ENCODE peak calls at places on chromosomes 7 and 10, in five cellular contexts. One of them, this sample, is unnamed.

GRCh38 chr10:97096327-97097153 is 89.2 kb downstream of the SLIT1 start:
- DNase-seq in NCI-H1417: no peak
- DNase-seq in activated CD8-positive, alpha-beta memory T cell treated with anti-CD3 and anti-CD28 coated beads, Interleukin-2, amount 10 ng/mL, durations not matched to agents 7 days and 5 days: peak
- DNase-seq in naive B cell: no peak
- DNase-seq in Right ventricle myocardium superior: peak
- DNase-seq in this sample: no peak

GRCh38 chr7:27096756-27097514 is 1.1 kb upstream of the HOXA1 start:
- DNase-seq in NCI-H1417: no peak
- DNase-seq in activated CD8-positive, alpha-beta memory T cell treated with anti-CD3 and anti-CD28 coated beads, Interleukin-2, amount 10 ng/mL, durations not matched to agents 7 days and 5 days: no peak
- DNase-seq in naive B cell: peak
- DNase-seq in Right ventricle myocardium superior: no peak
- DNase-seq in this sample: no peak

GRCh38 chr10:73480158-73480557 is 15.7 kb downstream of the PPP3CB start:
- DNase-seq in NCI-H1417: no peak
- DNase-seq in activated CD8-positive, alpha-beta memory T cell treated with anti-CD3 and anti-CD28 coated beads, Interleukin-2, amount 10 ng/mL, durations not matched to agents 7 days and 5 days: no peak
- DNase-seq in naive B cell: no peak
- DNase-seq in Right ventricle myocardium superior: no peak
- DNase-seq in this sample: no peak

GRCh38 chr10:24872049-24872789 is 80.2 kb downstream of the PRTFDC1 start:
- DNase-seq in NCI-H1417: no peak
- DNase-seq in activated CD8-positive, alpha-beta memory T cell treated with anti-CD3 and anti-CD28 coated beads, Interleukin-2, amount 10 ng/mL, durations not matched to agents 7 days and 5 days: no peak
- DNase-seq in naive B cell: no peak
- DNase-seq in Right ventricle myocardium superior: no peak
- DNase-seq in this sample: no peak

GRCh38 chr7:45190406-45191165 is 33.0 kb downstream of the RAMP3 start:
- DNase-seq in NCI-H1417: no peak
- DNase-seq in activated CD8-positive, alpha-beta memory T cell treated with anti-CD3 and anti-CD28 coated beads, Interleukin-2, amount 10 ng/mL, durations not matched to agents 7 days and 5 days: no peak
- DNase-seq in naive B cell: no peak
- DNase-seq in Right ventricle myocardium superior: no peak
- DNase-seq in this sample: peak

GRCh38 chr7:158325530-158326381 is 261.9 kb downstream of the PTPRN2 start:
- DNase-seq in NCI-H1417: peak
- DNase-seq in activated CD8-positive, alpha-beta memory T cell treated with anti-CD3 and anti-CD28 coated beads, Interleukin-2, amount 10 ng/mL, durations not matched to agents 7 days and 5 days: no peak
- DNase-seq in naive B cell: no peak
- DNase-seq in Right ventricle myocardium superior: no peak
- DNase-seq in this sample: peak

GRCh38 chr7:42726066-42726785 is 185.6 kb downstream of the C7orf25 start:
- DNase-seq in NCI-H1417: no peak
- DNase-seq in activated CD8-positive, alpha-beta memory T cell treated with anti-CD3 and anti-CD28 coated beads, Interleukin-2, amount 10 ng/mL, durations not matched to agents 7 days and 5 days: no peak
- DNase-seq in naive B cell: no peak
- DNase-seq in Right ventricle myocardium superior: no peak
- DNase-seq in this sample: no peak

GRCh38 chr7:57412618-57413017 is 37.4 kb upstream of the ZNF716 start:
- DNase-seq in NCI-H1417: no peak
- DNase-seq in activated CD8-positive, alpha-beta memory T cell treated with anti-CD3 and anti-CD28 coated beads, Interleukin-2, amount 10 ng/mL, durations not matched to agents 7 days and 5 days: no peak
- DNase-seq in naive B cell: no peak
- DNase-seq in Right ventricle myocardium superior: no peak
- DNase-seq in this sample: no peak

GRCh38 chr10:76150139-76150885 is 718.9 kb downstream of the LRMDA start:
- DNase-seq in NCI-H1417: no peak
- DNase-seq in activated CD8-positive, alpha-beta memory T cell treated with anti-CD3 and anti-CD28 coated beads, Interleukin-2, amount 10 ng/mL, durations not matched to agents 7 days and 5 days: no peak
- DNase-seq in naive B cell: no peak
- DNase-seq in Right ventricle myocardium superior: no peak
- DNase-seq in this sample: no peak

GRCh38 chr7:11843113-11843765 is 11.2 kb upstream of the THSD7A start:
- DNase-seq in NCI-H1417: no peak
- DNase-seq in activated CD8-positive, alpha-beta memory T cell treated with anti-CD3 and anti-CD28 coated beads, Interleukin-2, amount 10 ng/mL, durations not matched to agents 7 days and 5 days: no peak
- DNase-seq in naive B cell: no peak
- DNase-seq in Right ventricle myocardium superior: no peak
- DNase-seq in this sample: no peak

GRCh38 chr7:22629056-22629455 is 97.9 kb upstream of the IL6 start:
- DNase-seq in NCI-H1417: no peak
- DNase-seq in activated CD8-positive, alpha-beta memory T cell treated with anti-CD3 and anti-CD28 coated beads, Interleukin-2, amount 10 ng/mL, durations not matched to agents 7 days and 5 days: no peak
- DNase-seq in naive B cell: no peak
- DNase-seq in Right ventricle myocardium superior: no peak
- DNase-seq in this sample: no peak

GRCh38 chr7:129689995-129690581 is 78.6 kb downstream of the NRF1 start:
- DNase-seq in NCI-H1417: peak
- DNase-seq in activated CD8-positive, alpha-beta memory T cell treated with anti-CD3 and anti-CD28 coated beads, Interleukin-2, amount 10 ng/mL, durations not matched to agents 7 days and 5 days: no peak
- DNase-seq in naive B cell: no peak
- DNase-seq in Right ventricle myocardium superior: no peak
- DNase-seq in this sample: no peak

GRCh38 chr7:29510028-29510427 is 53.6 kb upstream of the PRR15 start:
- DNase-seq in NCI-H1417: no peak
- DNase-seq in activated CD8-positive, alpha-beta memory T cell treated with anti-CD3 and anti-CD28 coated beads, Interleukin-2, amount 10 ng/mL, durations not matched to agents 7 days and 5 days: no peak
- DNase-seq in naive B cell: no peak
- DNase-seq in Right ventricle myocardium superior: no peak
- DNase-seq in this sample: no peak

GRCh38 chr10:104608076-104608828 is 32.8 kb upstream of the SORCS3 start:
- DNase-seq in NCI-H1417: no peak
- DNase-seq in activated CD8-positive, alpha-beta memory T cell treated with anti-CD3 and anti-CD28 coated beads, Interleukin-2, amount 10 ng/mL, durations not matched to agents 7 days and 5 days: no peak
- DNase-seq in naive B cell: no peak
- DNase-seq in Right ventricle myocardium superior: no peak
- DNase-seq in this sample: no peak

GRCh38 chr10:22779331-22780019 is 65.1 kb upstream of the PIP4K2A start:
- DNase-seq in NCI-H1417: no peak
- DNase-seq in activated CD8-positive, alpha-beta memory T cell treated with anti-CD3 and anti-CD28 coated beads, Interleukin-2, amount 10 ng/mL, durations not matched to agents 7 days and 5 days: no peak
- DNase-seq in naive B cell: no peak
- DNase-seq in Right ventricle myocardium superior: no peak
- DNase-seq in this sample: no peak

GRCh38 chr7:157005456-157006204 is 4.8 kb downstream of the MNX1 start:
- DNase-seq in NCI-H1417: no peak
- DNase-seq in activated CD8-positive, alpha-beta memory T cell treated with anti-CD3 and anti-CD28 coated beads, Interleukin-2, amount 10 ng/mL, durations not matched to agents 7 days and 5 days: no peak
- DNase-seq in naive B cell: no peak
- DNase-seq in Right ventricle myocardium superior: no peak
- DNase-seq in this sample: no peak

GRCh38 chr7:40482794-40483374 is 348.1 kb downstream of the SUGCT start:
- DNase-seq in NCI-H1417: no peak
- DNase-seq in activated CD8-positive, alpha-beta memory T cell treated with anti-CD3 and anti-CD28 coated beads, Interleukin-2, amount 10 ng/mL, durations not matched to agents 7 days and 5 days: no peak
- DNase-seq in naive B cell: no peak
- DNase-seq in Right ventricle myocardium superior: no peak
- DNase-seq in this sample: no peak

GRCh38 chr10:1206101-1206500 is 149.9 kb downstream of the WDR37 start:
- DNase-seq in NCI-H1417: no peak
- DNase-seq in activated CD8-positive, alpha-beta memory T cell treated with anti-CD3 and anti-CD28 coated beads, Interleukin-2, amount 10 ng/mL, durations not matched to agents 7 days and 5 days: no peak
- DNase-seq in naive B cell: no peak
- DNase-seq in Right ventricle myocardium superior: no peak
- DNase-seq in this sample: peak

GRCh38 chr7:98870071-98870651 is 347 bp upstream of the TMEM130 start:
- DNase-seq in NCI-H1417: peak
- DNase-seq in activated CD8-positive, alpha-beta memory T cell treated with anti-CD3 and anti-CD28 coated beads, Interleukin-2, amount 10 ng/mL, durations not matched to agents 7 days and 5 days: peak
- DNase-seq in naive B cell: peak
- DNase-seq in Right ventricle myocardium superior: peak
- DNase-seq in this sample: no peak

GRCh38 chr7:1270181-1270580 is 37.5 kb downstream of the UNCX start:
- DNase-seq in NCI-H1417: no peak
- DNase-seq in activated CD8-positive, alpha-beta memory T cell treated with anti-CD3 and anti-CD28 coated beads, Interleukin-2, amount 10 ng/mL, durations not matched to agents 7 days and 5 days: no peak
- DNase-seq in naive B cell: no peak
- DNase-seq in Right ventricle myocardium superior: no peak
- DNase-seq in this sample: no peak

GRCh38 chr7:6367701-6368211 is 80.0 kb downstream of the DAGLB start:
- DNase-seq in NCI-H1417: no peak
- DNase-seq in activated CD8-positive, alpha-beta memory T cell treated with anti-CD3 and anti-CD28 coated beads, Interleukin-2, amount 10 ng/mL, durations not matched to agents 7 days and 5 days: no peak
- DNase-seq in naive B cell: no peak
- DNase-seq in Right ventricle myocardium superior: no peak
- DNase-seq in this sample: no peak

GRCh38 chr10:74586088-74586585 is 240.3 kb upstream of the KAT6B start:
- DNase-seq in NCI-H1417: peak
- DNase-seq in activated CD8-positive, alpha-beta memory T cell treated with anti-CD3 and anti-CD28 coated beads, Interleukin-2, amount 10 ng/mL, durations not matched to agents 7 days and 5 days: peak
- DNase-seq in naive B cell: no peak
- DNase-seq in Right ventricle myocardium superior: no peak
- DNase-seq in this sample: no peak

GRCh38 chr10:71562884-71563283 is 156.7 kb downstream of the C10orf105 start:
- DNase-seq in NCI-H1417: no peak
- DNase-seq in activated CD8-positive, alpha-beta memory T cell treated with anti-CD3 and anti-CD28 coated beads, Interleukin-2, amount 10 ng/mL, durations not matched to agents 7 days and 5 days: no peak
- DNase-seq in naive B cell: no peak
- DNase-seq in Right ventricle myocardium superior: no peak
- DNase-seq in this sample: no peak

GRCh38 chr10:13684252-13684791 is 97.6 kb downstream of the PRPF18 start:
- DNase-seq in NCI-H1417: no peak
- DNase-seq in activated CD8-positive, alpha-beta memory T cell treated with anti-CD3 and anti-CD28 coated beads, Interleukin-2, amount 10 ng/mL, durations not matched to agents 7 days and 5 days: no peak
- DNase-seq in naive B cell: no peak
- DNase-seq in Right ventricle myocardium superior: peak
- DNase-seq in this sample: no peak

GRCh38 chr7:98872328-98872924 is 2.6 kb upstream of the TMEM130 start:
- DNase-seq in NCI-H1417: no peak
- DNase-seq in activated CD8-positive, alpha-beta memory T cell treated with anti-CD3 and anti-CD28 coated beads, Interleukin-2, amount 10 ng/mL, durations not matched to agents 7 days and 5 days: no peak
- DNase-seq in naive B cell: no peak
- DNase-seq in Right ventricle myocardium superior: no peak
- DNase-seq in this sample: no peak

GRCh38 chr10:114663631-114664030 is 5.6 kb upstream of the ABLIM1 start:
- DNase-seq in NCI-H1417: peak
- DNase-seq in activated CD8-positive, alpha-beta memory T cell treated with anti-CD3 and anti-CD28 coated beads, Interleukin-2, amount 10 ng/mL, durations not matched to agents 7 days and 5 days: no peak
- DNase-seq in naive B cell: no peak
- DNase-seq in Right ventricle myocardium superior: no peak
- DNase-seq in this sample: no peak

GRCh38 chr7:41058986-41059741 is 643.7 kb downstream of the INHBA start:
- DNase-seq in NCI-H1417: no peak
- DNase-seq in activated CD8-positive, alpha-beta memory T cell treated with anti-CD3 and anti-CD28 coated beads, Interleukin-2, amount 10 ng/mL, durations not matched to agents 7 days and 5 days: no peak
- DNase-seq in naive B cell: no peak
- DNase-seq in Right ventricle myocardium superior: no peak
- DNase-seq in this sample: no peak

GRCh38 chr10:48817141-48817540 is 122.5 kb downstream of the LRRC18 start:
- DNase-seq in NCI-H1417: no peak
- DNase-seq in activated CD8-positive, alpha-beta memory T cell treated with anti-CD3 and anti-CD28 coated beads, Interleukin-2, amount 10 ng/mL, durations not matched to agents 7 days and 5 days: no peak
- DNase-seq in naive B cell: no peak
- DNase-seq in Right ventricle myocardium superior: no peak
- DNase-seq in this sample: no peak

GRCh38 chr7:77482015-77482414 is 55.1 kb upstream of the PTPN12 start:
- DNase-seq in NCI-H1417: no peak
- DNase-seq in activated CD8-positive, alpha-beta memory T cell treated with anti-CD3 and anti-CD28 coated beads, Interleukin-2, amount 10 ng/mL, durations not matched to agents 7 days and 5 days: no peak
- DNase-seq in naive B cell: no peak
- DNase-seq in Right ventricle myocardium superior: no peak
- DNase-seq in this sample: no peak